ENCODE peak calls at places on chromosome 2, in seven cellular contexts. K, M, P, E, R, F and I are unnamed samples.

GRCh38 chr2:141676139-141676538 is 454.7 kb downstream of the LRP1B start:
- DNase-seq in K (no peak), M (no peak), P (no peak), E (no peak), R (no peak), F (no peak), I (no peak)

GRCh38 chr2:216792222-216793001 is 67.5 kb downstream of the TNP1 start:
- DNase-seq in K (no peak), M (no peak), P (no peak), E (peak), R (peak), F (no peak), I (no peak)

GRCh38 chr2:162317910-162318279 is 589 bp downstream of the IFIH1 start:
- DNase-seq in K (peak), M (peak), P (no peak), E (no peak), R (no peak), F (peak), I (no peak)

GRCh38 chr2:169734172-169734847 is 678 bp downstream of the KLHL23 start:
- DNase-seq in K (no peak), M (no peak), P (no peak), E (peak), R (peak), F (peak), I (no peak)

GRCh38 chr2:204544961-204545860 is at the start of gene PARD3B:
- DNase-seq in K (no peak), M (peak), P (no peak), E (peak), R (peak), F (peak), I (no peak)

GRCh38 chr2:172440795-172441194 is 13.4 kb downstream of the ITGA6 start:
- DNase-seq in K (no peak), M (peak), P (no peak), E (no peak), R (peak), F (no peak), I (no peak)

GRCh38 chr2:10162586-10163497 is 40.3 kb downstream of the RRM2 start:
- DNase-seq in K (no peak), M (no peak), P (no peak), E (peak), R (peak), F (no peak), I (no peak)

GRCh38 chr2:66537001-66537400 is 102.1 kb downstream of the MEIS1 start:
- DNase-seq in K (no peak), M (no peak), P (no peak), E (peak), R (peak), F (no peak), I (no peak)

GRCh38 chr2:63790913-63791312 is 50.8 kb upstream of the UGP2 start:
- DNase-seq in K (no peak), M (no peak), P (peak), E (no peak), R (no peak), F (no peak), I (peak)

GRCh38 chr2:110903548-110903947 is 171.2 kb downstream of the ACOXL start:
- DNase-seq in K (no peak), M (no peak), P (no peak), E (no peak), R (no peak), F (peak), I (no peak)

GRCh38 chr2:71700041-71700879 is 246.9 kb downstream of the DYSF start:
- DNase-seq in K (no peak), M (no peak), P (no peak), E (peak), R (no peak), F (no peak), I (no peak)

GRCh38 chr2:240981871-240982800 is 16.3 kb upstream of the SNED1 start:
- DNase-seq in K (no peak), M (no peak), P (no peak), E (peak), R (no peak), F (peak), I (no peak)

GRCh38 chr2:105777071-105777482 is 32.4 kb downstream of the NCK2 start:
- DNase-seq in K (no peak), M (no peak), P (no peak), E (no peak), R (no peak), F (peak), I (no peak)